ENCODE peak calls at places on chromosomes 16 and 17, in seven cellular contexts. I is tibial artery, A is psoas muscle, Q is lower leg skin, Y is IMR-90, T is choroid plexus epithelial cell, B is AG04450. D is an unnamed sample.

GRCh38 chr16:71347146-71347545 is 11.4 kb upstream of the CALB2 start:
- DNase-seq in A (no peak), Q (no peak), B (no peak), I (no peak), Y (no peak), T (no peak), D (no peak)

GRCh38 chr16:69787883-69788282 is 25.8 kb downstream of the WWP2 start:
- DNase-seq in Y (no peak), A (no peak), T (no peak), B (no peak), I (no peak), Q (no peak), D (no peak)

GRCh38 chr16:77169650-77170236 is 21.2 kb upstream of the MON1B start:
- DNase-seq in T (peak), B (no peak), I (no peak), Y (peak), Q (no peak), A (no peak), D (peak)

GRCh38 chr17:55632893-55633292 is 89.8 kb downstream of the TMEM100 start:
- DNase-seq in T (no peak), A (no peak), I (no peak), B (no peak), Q (no peak), Y (no peak), D (peak)

GRCh38 chr17:32513579-32513978 is 26.8 kb downstream of the CDK5R1 start:
- DNase-seq in T (no peak), A (no peak), Q (no peak), I (peak), B (no peak), Y (no peak), D (no peak)

GRCh38 chr16:3878610-3879009 is 1.9 kb downstream of the CREBBP start:
- DNase-seq in Q (no peak), T (peak), I (no peak), A (no peak), B (no peak), Y (peak), D (no peak)

GRCh38 chr17:63937319-63937718 is 5.2 kb upstream of the CD79B start:
- DNase-seq in A (peak), I (no peak), T (no peak), B (no peak), Y (no peak), Q (no peak), D (no peak)

GRCh38 chr17:206941-207560 is 25.6 kb upstream of the DOC2B start:
- DNase-seq in B (no peak), I (no peak), T (no peak), Y (no peak), Q (no peak), A (no peak), D (no peak)

GRCh38 chr17:4947411-4948165 is 742 bp downstream of the PFN1 start:
- DNase-seq in I (peak), A (peak), Q (peak), T (peak), Y (peak), B (no peak), D (no peak)

GRCh38 chr16:54438469-54438868 is 151.9 kb upstream of the IRX3 start:
- DNase-seq in T (no peak), B (no peak), A (no peak), Y (no peak), Q (no peak), I (no peak), D (no peak)

GRCh38 chr16:55297062-55297909 is 26.7 kb upstream of the IRX6 start:
- DNase-seq in Y (peak), Q (no peak), B (no peak), I (no peak), T (no peak), A (peak), D (peak)

GRCh38 chr16:53901396-53901795 is 197.4 kb downstream of the FTO start:
- DNase-seq in Q (no peak), B (no peak), Y (no peak), A (no peak), T (no peak), I (no peak), D (no peak)

GRCh38 chr16:82344157-82344556 is 174.1 kb upstream of the MPHOSPH6 start:
- DNase-seq in Q (no peak), A (no peak), B (no peak), Y (no peak), I (no peak), T (peak), D (peak)

GRCh38 chr17:40209404-40210093 is 9.6 kb upstream of the WIPF2 start:
- DNase-seq in B (no peak), A (no peak), Q (no peak), Y (peak), T (peak), I (no peak), D (no peak)

GRCh38 chr17:73292031-73292531 is 19.7 kb downstream of the CDC42EP4 start:
- DNase-seq in A (peak), B (no peak), I (peak), Q (no peak), T (peak), Y (peak), D (peak)

GRCh38 chr16:964696-965395 is 5.9 kb downstream of the LMF1 start:
- DNase-seq in T (no peak), B (no peak), A (no peak), Y (no peak), Q (no peak), I (no peak), D (peak)

GRCh38 chr17:48600244-48601098 is 4.3 kb downstream of the HOXB6 start:
- DNase-seq in T (no peak), I (no peak), A (no peak), B (no peak), Q (no peak), Y (peak), D (no peak)

GRCh38 chr17:21072623-21073278 is 29.9 kb upstream of the USP22 start:
- DNase-seq in B (no peak), I (no peak), Q (no peak), A (no peak), Y (no peak), T (no peak), D (no peak)

GRCh38 chr17:74715144-74715543 is 2.4 kb upstream of the CD300LF start:
- DNase-seq in A (no peak), B (no peak), Y (no peak), I (no peak), T (no peak), Q (no peak), D (no peak)

GRCh38 chr16:87384162-87384999 is 805 bp upstream of the FBXO31 start:
- DNase-seq in B (no peak), T (no peak), I (peak), A (peak), Q (no peak), Y (no peak), D (no peak)

GRCh38 chr16:30802971-30803370 is 16.0 kb upstream of the ZNF629 start:
- DNase-seq in Y (no peak), T (no peak), Q (no peak), A (no peak), B (no peak), I (no peak), D (no peak)

GRCh38 chr17:79400989-79401703 is 209.7 kb downstream of the RBFOX3 start:
- DNase-seq in Y (peak), Q (peak), I (peak), T (peak), A (peak), B (peak), D (peak)

GRCh38 chr16:75105306-75106061 is 11.1 kb downstream of the LDHD start:
- DNase-seq in B (peak), I (no peak), Y (peak), T (peak), Q (no peak), A (peak), D (no peak)

GRCh38 chr17:42784811-42785592 is 4.6 kb downstream of the WNK4 start:
- DNase-seq in Y (no peak), A (no peak), B (no peak), T (peak), I (no peak), Q (no peak), D (no peak)

GRCh38 chr17:60713619-60714018 is 36.0 kb downstream of the BCAS3 start:
- DNase-seq in Q (no peak), I (no peak), Y (no peak), A (no peak), T (no peak), B (no peak), D (no peak)

GRCh38 chr16:10594312-10594950 is 14.0 kb upstream of the EMP2 start:
- DNase-seq in A (no peak), Y (no peak), I (no peak), B (no peak), T (no peak), Q (peak), D (peak)

GRCh38 chr17:27324940-27325339 is 31.0 kb downstream of the WSB1 start:
- DNase-seq in Q (no peak), B (no peak), Y (no peak), I (no peak), T (no peak), A (no peak), D (no peak)

GRCh38 chr16:27405546-27406451 is 3.8 kb downstream of the IL21R start:
- DNase-seq in Q (peak), T (no peak), I (no peak), B (no peak), Y (peak), A (no peak), D (no peak)

GRCh38 chr16:54006693-54007092 is 279.9 kb downstream of the IRX3 start:
- DNase-seq in A (no peak), Y (peak), I (no peak), Q (no peak), B (no peak), T (no peak), D (no peak)

GRCh38 chr16:55325458-55326109 is 1.6 kb downstream of the IRX6 start:
- DNase-seq in Y (no peak), T (no peak), Q (no peak), I (no peak), B (no peak), A (no peak), D (no peak)

GRCh38 chr16:27767971-27768591 is 218.1 kb downstream of the KATNIP start:
- DNase-seq in B (no peak), T (no peak), I (no peak), Q (no peak), Y (no peak), A (no peak), D (no peak)

GRCh38 chr17:9470171-9470570 is 105.4 kb downstream of the STX8 start:
- DNase-seq in I (no peak), Q (no peak), Y (no peak), A (no peak), B (no peak), T (peak), D (no peak)

GRCh38 chr17:72516772-72517399 is 396.1 kb downstream of the SOX9 start:
- DNase-seq in B (no peak), Q (no peak), Y (no peak), I (no peak), A (peak), T (peak), D (peak)

GRCh38 chr17:27469256-27469655 is 13.0 kb downstream of the KSR1 start:
- DNase-seq in A (no peak), B (no peak), Q (no peak), I (no peak), Y (no peak), T (no peak), D (no peak)

DNA sequence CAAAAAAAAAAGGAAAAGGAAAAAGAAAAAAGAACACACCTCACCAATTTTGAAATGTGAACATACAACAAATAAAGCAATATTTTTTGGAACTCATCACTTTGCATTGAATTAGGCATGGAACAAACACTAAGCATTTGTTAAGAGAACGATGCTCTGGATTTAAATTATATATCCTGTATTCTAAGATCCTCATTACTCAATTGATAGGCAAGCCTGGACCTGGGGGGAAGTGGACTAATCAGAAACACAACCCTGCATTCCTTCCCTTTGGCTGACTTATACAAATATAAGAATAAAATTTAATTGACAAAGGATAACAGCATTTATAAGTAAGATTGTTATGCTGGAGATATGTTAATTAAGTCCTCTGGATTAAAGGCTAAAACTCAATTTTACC is 2.2 kb downstream of the GJC1 start:
- DNase-seq in A (no peak), Q (no peak), I (no peak), T (no peak), B (no peak), Y (no peak), D (peak)
- H3K4me3 ChIP-seq in A (peak), Q (no peak), I (no peak), T (no peak), B (peak), Y (peak), D (no peak)

GRCh38 chr17:78346605-78347250 is 13.1 kb downstream of the SOCS3 start:
- DNase-seq in I (no peak), T (no peak), Y (peak), Q (no peak), A (no peak), B (no peak), D (peak)

GRCh38 chr17:78348055-78348745 is 11.7 kb downstream of the SOCS3 start:
- DNase-seq in I (no peak), Q (no peak), T (no peak), B (no peak), A (no peak), Y (no peak), D (no peak)

GRCh38 chr17:78351449-78352006 is 8.3 kb downstream of the SOCS3 start:
- DNase-seq in Q (peak), A (peak), I (peak), Y (peak), T (peak), B (peak), D (peak)

GRCh38 chr17:78347453-78347852 is 12.4 kb downstream of the SOCS3 start:
- DNase-seq in Q (no peak), A (no peak), Y (no peak), B (no peak), T (no peak), I (no peak), D (no peak)

DNA sequence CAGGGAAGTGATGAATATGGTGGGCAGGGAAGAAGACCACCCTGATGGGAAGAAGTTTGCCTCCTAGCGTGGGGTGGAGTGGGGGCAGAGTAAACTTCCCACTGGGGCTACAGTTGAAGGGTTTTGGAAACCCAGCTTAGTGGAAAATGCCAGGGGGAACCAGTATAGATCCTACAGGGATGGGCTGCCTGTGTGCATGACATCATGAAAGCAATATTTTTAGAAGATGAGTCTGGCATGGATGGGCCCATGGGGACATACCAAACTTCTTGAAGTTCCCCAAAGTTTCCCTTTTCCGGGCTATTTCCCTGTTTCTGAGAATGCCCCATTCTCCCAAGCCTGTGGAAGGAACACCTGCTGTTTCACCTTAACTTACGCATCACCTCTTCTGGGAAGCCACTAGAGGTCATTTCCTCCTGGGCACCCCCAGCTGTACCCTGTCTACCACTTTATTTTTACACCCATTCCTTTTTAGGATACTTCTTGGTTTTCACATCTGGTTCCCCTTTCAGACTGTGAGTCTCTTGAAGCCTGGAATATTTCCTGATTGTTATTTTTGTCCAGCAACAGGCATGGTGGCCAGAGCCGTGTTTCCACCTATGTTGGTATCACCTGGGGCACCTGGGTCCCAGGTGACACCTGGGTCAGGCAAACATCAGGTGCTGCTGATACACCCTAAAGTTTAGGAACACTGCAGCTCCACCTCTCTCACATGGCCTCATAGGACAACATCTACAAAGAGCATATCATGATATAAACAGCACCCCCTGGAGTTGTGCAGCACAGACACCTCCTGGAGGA is 9.8 kb downstream of the SOCS3 start:
- DNase-seq in Y (no peak), A (no peak), T (no peak), B (no peak), Q (no peak), I (no peak), D (no peak)
- TF ChIP-seq CTCF in Y (no peak), A (no peak), T (peak), B (no peak), Q (no peak), I (no peak), D (no peak)

DNA sequence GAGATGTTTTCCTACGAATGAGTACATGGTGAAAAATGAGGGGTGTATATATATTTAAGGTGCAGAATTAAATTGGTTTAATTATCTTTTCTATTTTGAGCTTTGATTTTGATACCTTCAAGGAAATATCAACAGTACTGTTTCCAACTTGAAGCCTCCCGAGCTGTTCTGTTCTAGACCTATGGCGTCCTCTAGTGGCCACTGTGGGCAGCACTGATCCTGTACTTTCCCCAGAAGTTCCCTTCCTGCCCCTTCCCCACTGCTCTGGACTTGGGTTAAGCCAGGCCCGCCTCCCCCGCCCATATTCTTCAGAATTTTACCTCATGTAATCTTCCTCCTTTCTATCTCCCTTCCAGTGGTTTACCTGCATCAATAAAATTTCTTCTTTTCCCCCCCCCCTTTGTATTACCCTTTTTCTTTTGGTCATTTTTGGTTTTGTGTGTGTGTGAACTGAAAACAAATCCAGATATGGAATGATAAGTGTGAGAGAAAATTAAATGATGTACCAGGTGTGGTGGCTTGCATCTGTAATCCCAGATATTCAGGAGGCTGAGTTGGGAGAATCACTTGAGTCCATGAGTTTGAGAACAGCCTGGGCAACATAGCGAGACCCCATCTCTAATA is 1643.5 kb downstream of the TP53TG3F start:
- DNase-seq in A (no peak), Y (no peak), I (no peak), B (no peak), T (no peak), Q (no peak), D (peak)
- H3K4me3 ChIP-seq in A (no peak), Y (no peak), I (no peak), B (no peak), T (no peak), Q (no peak), D (no peak)

GRCh38 chr17:30920683-30921543 is 832 bp upstream of the ADAP2 start:
- DNase-seq in Y (peak), A (no peak), I (peak), Q (peak), T (no peak), B (no peak), D (peak)
- TF ChIP-seq CTCF in Y (no peak), A (no peak), I (no peak), Q (no peak), T (no peak), B (no peak), D (no peak)

GRCh38 chr17:76268991-76269981 is 4.1 kb downstream of the UBALD2 start:
- DNase-seq in I (no peak), B (no peak), Q (no peak), Y (no peak), T (no peak), A (peak), D (no peak)

GRCh38 chr17:76271669-76272540 is 6.8 kb downstream of the UBALD2 start:
- DNase-seq in T (no peak), Q (peak), A (peak), Y (no peak), I (no peak), B (no peak), D (no peak)

GRCh38 chr17:76270127-76270592 is 5.0 kb downstream of the UBALD2 start:
- DNase-seq in Q (peak), Y (no peak), I (no peak), A (peak), T (no peak), B (no peak), D (no peak)

GRCh38 chr17:76272541-76273434 is 7.6 kb downstream of the UBALD2 start:
- DNase-seq in Y (no peak), A (no peak), Q (peak), I (no peak), T (no peak), B (no peak), D (no peak)

DNA sequence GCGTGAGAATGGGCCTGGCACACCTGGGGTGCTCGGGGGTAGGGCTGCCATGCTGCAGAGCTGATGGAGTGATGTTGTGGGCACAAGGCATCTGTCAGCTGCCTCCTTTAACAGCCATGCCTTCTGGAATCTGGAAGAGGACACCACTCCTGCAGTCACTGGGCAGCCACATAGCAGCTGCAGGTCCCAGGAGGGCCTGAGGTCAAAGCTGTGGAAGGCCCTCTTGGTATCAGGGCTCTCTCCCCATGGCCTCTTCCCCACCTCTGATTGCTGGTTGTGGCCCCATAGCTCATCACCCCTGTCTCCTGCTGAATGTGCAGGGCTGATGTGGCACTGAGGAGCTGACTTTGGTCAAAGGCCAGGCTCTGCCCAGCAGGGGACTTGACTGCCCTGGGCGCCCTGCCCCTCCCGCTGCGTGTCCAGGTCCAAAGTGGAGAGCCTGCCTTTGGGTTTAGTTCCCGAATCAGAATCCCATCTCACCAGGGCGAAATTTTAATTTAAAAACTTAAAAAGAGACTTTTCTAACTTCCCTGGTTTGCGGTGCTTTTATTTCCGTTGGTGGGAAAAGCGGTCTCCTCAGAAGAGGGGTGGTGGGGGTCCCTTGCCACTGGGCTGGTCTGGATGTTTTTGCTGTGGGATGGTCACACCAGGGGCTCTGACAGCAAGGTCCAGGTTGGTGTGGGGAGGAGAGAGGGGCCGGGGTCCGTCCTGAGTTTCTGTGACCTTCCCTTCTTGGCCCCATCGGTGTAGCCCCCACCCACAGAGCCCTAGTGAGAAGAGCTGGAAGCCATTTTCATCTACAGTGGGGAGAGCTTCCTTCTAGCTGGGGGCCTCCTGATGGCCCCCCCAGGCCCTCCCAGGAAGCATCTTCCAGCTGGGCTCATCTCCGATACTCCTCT is 5.9 kb downstream of the UBALD2 start:
- DNase-seq in I (no peak), T (no peak), Y (no peak), B (no peak), Q (no peak), A (peak), D (no peak)
- H3K4me3 ChIP-seq in I (no peak), T (no peak), Y (no peak), B (no peak), Q (no peak), A (peak), D (no peak)

GRCh38 chr17:7673239-7673638 is 14.1 kb downstream of the TP53 start:
- DNase-seq in T (peak), I (no peak), B (no peak), Q (no peak), A (no peak), Y (no peak), D (no peak)
- TF ChIP-seq CTCF in T (peak), I (no peak), B (peak), Q (no peak), A (peak), Y (peak), D (peak)

GRCh38 chr17:8122391-8122922 is 1.4 kb downstream of the HES7 start:
- DNase-seq in I (no peak), Y (peak), A (no peak), T (peak), Q (peak), B (no peak), D (peak)
- H3K4me3 ChIP-seq in I (peak), Y (peak), A (peak), T (peak), Q (peak), B (peak), D (peak)

GRCh38 chr17:38914741-38915638 is 10.4 kb upstream of the LASP1NB start:
- DNase-seq in Y (no peak), Q (peak), I (peak), B (no peak), T (no peak), A (no peak), D (no peak)
- TF ChIP-seq CTCF in Y (no peak), Q (no peak), I (no peak), B (no peak), T (no peak), A (no peak), D (no peak)